ENCODE peak calls at places on chromosomes 5 and 9, in eight cellular contexts. G is NCI-H1092, J is Kasumi-1, Z is WTC11, H is endothelial cell, E is Right ventricle myocardium superior, U is NCI-H460, S is D721Med. Y is an unnamed sample.

GRCh38 chr5:96257904-96258303 is 175.1 kb downstream of the PCSK1 start:
- DNase-seq in G (no peak), J (no peak), Z (no peak), H (no peak), E (no peak), U (no peak), S (no peak), Y (no peak)

GRCh38 chr9:134626576-134627416 is 14.8 kb upstream of the COL5A1 start:
- DNase-seq in G (no peak), J (no peak), Z (peak; percentile 6), H (no peak), E (no peak), U (no peak), S (peak; percentile 88), Y (peak; percentile 90)

GRCh38 chr5:97142521-97143254 is at the start of gene LIX1:
- DNase-seq in G (peak; percentile 5), J (peak; percentile 75), Z (peak; percentile 59), H (peak; percentile 29), E (no peak), U (peak; percentile 33), S (peak; percentile 11), Y (peak; percentile 63)

GRCh38 chr5:55993628-55994501 is 898 bp downstream of the IL6ST start:
- DNase-seq in G (no peak), J (no peak), Z (no peak), H (no peak), E (no peak), U (no peak), S (no peak), Y (no peak)

GRCh38 chr9:95089257-95089873 is 228.1 kb downstream of the FANCC start:
- DNase-seq in G (no peak), J (no peak), Z (no peak), H (no peak), E (no peak), U (no peak), S (no peak), Y (no peak)

GRCh38 chr9:129309041-129309430 is 131.0 kb upstream of the IER5L start:
- DNase-seq in G (no peak), J (no peak), Z (no peak), H (no peak), E (no peak), U (no peak), S (no peak), Y (no peak)

GRCh38 chr5:81800797-81801196 is 49.9 kb upstream of the SSBP2 start:
- DNase-seq in G (no peak), J (no peak), Z (no peak), H (no peak), E (no peak), U (no peak), S (no peak), Y (no peak)

GRCh38 chr9:111807197-111807596 is 12.5 kb upstream of the SHOC1 start:
- DNase-seq in G (no peak), J (no peak), Z (no peak), H (no peak), E (no peak), U (no peak), S (no peak), Y (no peak)

GRCh38 chr9:126536131-126536530 is 77.6 kb upstream of the LMX1B start:
- DNase-seq in G (no peak), J (no peak), Z (no peak), H (no peak), E (no peak), U (no peak), S (no peak), Y (no peak)

GRCh38 chr5:83035373-83036170 is 41.6 kb downstream of the TMEM167A start:
- DNase-seq in G (peak; percentile 88), J (no peak), Z (no peak), H (no peak), E (peak; percentile 72), U (no peak), S (no peak), Y (no peak)

GRCh38 chr5:65474129-65474711 is 7.5 kb downstream of the ADAMTS6 start:
- DNase-seq in G (no peak), J (no peak), Z (no peak), H (no peak), E (no peak), U (no peak), S (no peak), Y (no peak)

GRCh38 chr9:137497921-137498719 is 39.0 kb upstream of the NSMF start:
- DNase-seq in G (no peak), J (no peak), Z (no peak), H (no peak), E (peak; percentile 33), U (no peak), S (no peak), Y (no peak)

GRCh38 chr5:85703296-85703695 is 914.4 kb upstream of the COX7C start:
- DNase-seq in G (no peak), J (no peak), Z (no peak), H (no peak), E (no peak), U (no peak), S (no peak), Y (no peak)

Y was measured in WERI-Rb-1.